ENCODE peak calls at places on chromosome 22, in six cellular contexts. W is IMR-90, V is H1, A is mesenchymal stem cell, H is trophoblast cell, T is H9. Z is an unnamed sample.

GRCh38 chr22:27029584-27030130 is 372.3 kb downstream of the MIAT start:
- DNase-seq in A (no peak), V (no peak), T (no peak), W (no peak), H (no peak), Z (no peak)

GRCh38 chr22:28841111-28841510 is 40.7 kb upstream of the XBP1 start:
- DNase-seq in A (no peak), H (no peak), T (no peak), W (no peak), V (no peak), Z (no peak)

GRCh38 chr22:39935622-39936021 is 24.6 kb upstream of the TMA7B start:
- DNase-seq in V (no peak), W (no peak), H (no peak), T (no peak), A (no peak), Z (no peak)

GRCh38 chr22:23849009-23850006 is 8.4 kb upstream of the SLC2A11 start:
- DNase-seq in H (peak; percentile 93), A (peak; percentile 83), W (peak; percentile 51), V (peak; percentile 61), T (peak; percentile 95), Z (peak; percentile 89)

GRCh38 chr22:21688706-21689381 is 23.0 kb downstream of the PPIL2 start:
- DNase-seq in V (no peak), A (no peak), H (peak; percentile 75), T (no peak), W (no peak), Z (no peak)

GRCh38 chr22:45238431-45239377 is 2.0 kb downstream of the KIAA0930 start:
- DNase-seq in W (no peak), V (no peak), H (no peak), T (no peak), A (no peak), Z (no peak)

GRCh38 chr22:32502346-32502745 is 27.7 kb downstream of the FBXO7 start:
- DNase-seq in V (no peak), A (no peak), T (peak; percentile 35), H (no peak), W (no peak), Z (peak; percentile 64)

GRCh38 chr22:19607198-19608113 is 83.2 kb upstream of the CLDN5 start:
- DNase-seq in T (peak; percentile 58), A (no peak), W (peak; percentile 8), V (no peak), H (no peak), Z (no peak)

GRCh38 chr22:49368976-49369725 is 458.5 kb downstream of the BRD1 start:
- DNase-seq in H (no peak), V (no peak), A (no peak), W (no peak), T (peak; percentile 21), Z (no peak)

GRCh38 chr22:25564320-25564978 is at the start of gene GRK3:
- DNase-seq in V (peak; percentile 29), T (peak; percentile 82), W (peak; percentile 27), A (peak; percentile 57), H (peak; percentile 59), Z (peak; percentile 78)

GRCh38 chr22:27642104-27642800 is 159.3 kb downstream of the MN1 start:
- DNase-seq in W (no peak), T (no peak), A (no peak), V (no peak), H (no peak), Z (peak; percentile 36)

GRCh38 chr22:21937041-21937820 is 15.4 kb downstream of the PPM1F start:
- DNase-seq in V (no peak), A (no peak), T (no peak), W (no peak), H (peak; percentile 45), Z (no peak)

GRCh38 chr22:50298937-50299656 is 8.3 kb downstream of the PLXNB2 start:
- DNase-seq in W (peak; percentile 11), H (peak; percentile 62), T (no peak), V (no peak), A (peak; percentile 85), Z (no peak)

GRCh38 chr22:43890901-43891331 is 897 bp downstream of the PNPLA5 start:
- DNase-seq in A (no peak), H (no peak), W (peak; percentile 33), T (peak; percentile 50), V (no peak), Z (no peak)

GRCh38 chr22:50340157-50340879 is 2.8 kb upstream of the PPP6R2 start:
- DNase-seq in W (no peak), H (peak; percentile 77), V (no peak), A (peak; percentile 50), T (no peak), Z (no peak)

GRCh38 chr22:18028817-18029527 is 4.6 kb upstream of the MICAL3 start:
- DNase-seq in H (no peak), T (no peak), A (no peak), W (no peak), V (no peak), Z (no peak)

GRCh38 chr22:24091551-24092420 is 80.7 kb downstream of the CABIN1 start:
- DNase-seq in A (no peak), T (no peak), V (no peak), W (no peak), H (no peak), Z (no peak)

DNA sequence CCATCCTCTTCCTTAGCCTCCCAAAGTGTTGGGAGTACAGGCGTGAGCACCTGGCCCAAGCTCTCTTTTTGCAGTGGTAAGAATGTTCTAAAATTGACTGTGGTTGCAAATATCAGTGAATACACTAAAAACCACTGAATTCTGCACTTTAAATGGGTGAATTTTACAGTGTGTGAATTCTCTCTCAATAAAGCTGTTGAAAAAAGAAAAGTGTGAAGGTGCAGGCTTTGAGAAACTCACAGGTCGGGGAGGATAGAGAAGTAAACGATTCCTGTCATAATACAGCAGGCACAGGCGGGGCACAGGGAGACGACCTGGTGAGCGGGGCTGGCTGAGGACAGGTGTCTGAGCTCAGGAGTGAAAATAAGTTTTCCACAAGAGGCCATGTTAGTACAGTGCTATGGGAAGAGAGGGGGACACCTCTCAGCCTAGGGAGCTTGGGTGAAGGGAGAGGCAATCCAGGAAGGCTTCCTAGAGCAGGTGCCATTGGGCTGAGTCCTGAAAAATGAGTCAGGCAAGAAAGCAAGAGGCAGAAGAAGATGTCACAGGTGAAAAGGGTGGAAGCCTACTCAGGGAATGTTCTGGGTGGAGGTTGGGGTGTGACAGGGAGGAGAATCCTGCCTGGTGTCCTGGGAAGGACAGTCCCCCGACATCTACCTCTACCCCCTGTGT is 26.1 kb downstream of the LIF start:
- DNase-seq in W (no peak), A (no peak), T (no peak), H (no peak), V (no peak), Z (no peak)
- H3K14ac ChIP-seq in W (no peak overlapping the region), A (no peak overlapping the region), T (no peak overlapping the region), H (no peak overlapping the region), V (no peak overlapping the region), Z (no peak overlapping the region)

GRCh38 chr22:37190262-37190780 is 2.3 kb upstream of the C1QTNF6 start:
- DNase-seq in W (no peak), H (no peak), V (no peak), A (peak; percentile 22), T (no peak), Z (no peak)

GRCh38 chr22:37187552-37187890 is 526 bp downstream of the C1QTNF6 start:
- DNase-seq in W (peak; percentile 37), V (no peak), H (no peak), T (no peak), A (peak; percentile 78), Z (no peak)

GRCh38 chr22:37186997-37187522 is 987 bp downstream of the C1QTNF6 start:
- DNase-seq in H (peak; percentile 42), W (peak; percentile 9), A (peak; percentile 67), V (no peak), T (no peak), Z (no peak)

GRCh38 chr22:37187891-37188761 is at the start of gene C1QTNF6:
- DNase-seq in A (peak; percentile 75), W (peak; percentile 35), H (peak; percentile 91), V (no peak), T (peak; percentile 85), Z (peak; percentile 64)

GRCh38 chr22:37189011-37189466 is 992 bp upstream of the C1QTNF6 start:
- DNase-seq in W (no peak), T (no peak), H (peak; percentile 92), A (peak; percentile 51), V (no peak), Z (no peak)
- H2BK5ac ChIP-seq in W (no peak overlapping the region), T (no peak overlapping the region), H (peak overlapping the region; percentile 12), A (no peak overlapping the region), V (peak overlapping the region; percentile 96), Z (no peak overlapping the region)

GRCh38 chr22:41286639-41287091 is 678 bp upstream of the RANGAP1 start:
- DNase-seq in W (peak; percentile 38), A (no peak), H (peak; percentile 66), T (no peak), V (no peak), Z (no peak)
- H3K14ac ChIP-seq in W (peak overlapping the region; percentile 85), A (no peak overlapping the region), H (peak overlapping the region; percentile 83), T (no peak overlapping the region), V (no peak overlapping the region), Z (no peak overlapping the region)

GRCh38 chr22:47678048-47678447 is 915.6 kb downstream of the TBC1D22A start:
- DNase-seq in H (no peak), A (no peak), T (no peak), W (no peak), V (no peak), Z (no peak)
- H2BK5ac ChIP-seq in H (no peak overlapping the region), A (no peak overlapping the region), T (no peak overlapping the region), W (no peak overlapping the region), V (peak overlapping the region; percentile 82), Z (no peak overlapping the region)

Z was measured in neuronal stem cell.